ENCODE peak calls at places on chromosomes 16 and 17, in four cellular contexts. X, I, B and L are unnamed samples.
A peak's percentile ranks its signal among the peaks of the same experiment; 100 is the strongest.

GRCh38 chr17:14871921-14872320 is 393.2 kb downstream of the PMP22 start:
- DNase-seq in X (no peak), I (no peak), B (peak; percentile 62), L (no peak)

GRCh38 chr17:3524024-3524423 is 33.6 kb downstream of the TRPV3 start:
- DNase-seq in X (no peak), I (no peak), B (no peak), L (no peak)

GRCh38 chr17:43576563-43577229 is 30.6 kb upstream of the ETV4 start:
- DNase-seq in X (peak; percentile 68), I (peak; percentile 76), B (peak; percentile 83), L (peak; percentile 64)

GRCh38 chr17:67443931-67444597 is 67.0 kb downstream of the PITPNC1 start:
- DNase-seq in X (no peak), I (no peak), B (peak; percentile 19), L (no peak)

GRCh38 chr17:76544916-76545365 is 5.1 kb downstream of the PRCD start:
- DNase-seq in X (no peak), I (no peak), B (no peak), L (no peak)

GRCh38 chr17:42598905-42599304 is 10.3 kb downstream of the RETREG3 start:
- DNase-seq in X (no peak), I (no peak), B (no peak), L (no peak)

GRCh38 chr17:66610734-66611133 is 224.2 kb upstream of the CACNG5 start:
- DNase-seq in X (no peak), I (no peak), B (no peak), L (no peak)

GRCh38 chr16:65657556-65657955 is 535.7 kb upstream of the CDH11 start:
- DNase-seq in X (no peak), I (no peak), B (no peak), L (no peak)

GRCh38 chr17:36918260-36918691 is 19.0 kb upstream of the LHX1 start:
- DNase-seq in X (peak; percentile 76), I (no peak), B (peak; percentile 59), L (no peak)

GRCh38 chr17:55730380-55730779 is 7.7 kb upstream of the TMEM100 start:
- DNase-seq in X (no peak), I (no peak), B (peak; percentile 19), L (no peak)